ENCODE peak calls at places on chromosomes 5 and 9, in four cellular contexts. Z, E, Y and P are unnamed samples.

GRCh38 chr9:17005085-17005484 is 129.8 kb upstream of the CNTLN start:
- DNase-seq in Z (peak), E (peak), Y (no peak), P (no peak)

GRCh38 chr5:150077996-150078801 is 8.2 kb downstream of the CSF1R start:
- DNase-seq in Z (no peak), E (no peak), Y (no peak), P (no peak)

GRCh38 chr5:138936225-138936967 is 61.3 kb upstream of the LRRTM2 start:
- DNase-seq in Z (no peak), E (no peak), Y (no peak), P (no peak)

GRCh38 chr5:169944922-169945675 is 35.2 kb downstream of the INSYN2B start:
- DNase-seq in Z (no peak), E (no peak), Y (peak), P (no peak)

GRCh38 chr9:73162987-73163763 is 11.5 kb downstream of the ANXA1 start:
- DNase-seq in Z (no peak), E (no peak), Y (no peak), P (no peak)

GRCh38 chr9:19946446-19947109 is 157.7 kb upstream of the SLC24A2 start:
- DNase-seq in Z (peak), E (no peak), Y (no peak), P (no peak)

GRCh38 chr9:137564134-137564533 is 12.5 kb downstream of the MRPL41 start:
- DNase-seq in Z (no peak), E (no peak), Y (no peak), P (no peak)

GRCh38 chr9:108684288-108685025 is 171.3 kb downstream of the ACTL7B start:
- DNase-seq in Z (no peak), E (no peak), Y (no peak), P (no peak)

GRCh38 chr5:79069488-79070001 is at the start of the genes BHMT2 and DMGDH:
- DNase-seq in Z (no peak), E (peak), Y (no peak), P (no peak)

GRCh38 chr5:135222771-135223170 is 176.3 kb downstream of the MACROH2A1 start:
- DNase-seq in Z (no peak), E (no peak), Y (no peak), P (no peak)

GRCh38 chr9:131382850-131383729 is 10.8 kb upstream of the PRRC2B start:
- DNase-seq in Z (peak), E (peak), Y (no peak), P (peak)

GRCh38 chr5:5221731-5222130 is 81.6 kb downstream of the ADAMTS16 start:
- DNase-seq in Z (no peak), E (no peak), Y (no peak), P (no peak)

GRCh38 chr9:33750839-33751339 is 44.5 kb upstream of the PRSS3 start:
- DNase-seq in Z (no peak), E (no peak), Y (no peak), P (peak)

DNA sequence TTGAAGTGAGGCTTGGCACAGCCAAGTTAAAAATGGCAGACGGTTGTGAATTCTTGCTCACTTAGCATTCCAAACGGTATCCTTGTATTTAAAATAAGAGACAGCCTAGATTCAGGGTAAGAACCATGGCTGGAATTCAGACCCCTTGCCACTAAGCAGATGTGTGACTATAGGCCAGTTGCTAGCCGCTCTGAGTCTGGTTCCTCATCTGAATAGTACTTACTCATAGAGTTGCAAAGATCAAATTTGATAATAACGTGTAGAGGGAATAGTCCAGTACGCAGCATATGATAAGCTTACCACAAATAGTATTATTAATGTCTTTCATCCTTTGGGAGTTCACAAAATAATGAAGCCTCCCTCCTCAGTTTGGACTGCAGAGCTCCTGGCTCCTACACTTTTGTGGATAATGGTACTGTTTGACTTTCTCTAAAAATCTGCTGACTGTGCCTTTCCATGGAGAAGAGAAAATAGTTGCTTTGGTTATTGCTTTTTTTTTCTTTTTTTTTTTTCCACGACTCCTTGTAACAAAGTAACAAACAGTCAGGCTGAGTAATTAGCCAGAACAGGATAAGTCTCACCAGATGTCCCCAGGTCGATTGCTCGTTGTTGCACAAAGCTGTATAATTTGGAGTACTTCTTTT is 51.4 kb downstream of the FGF1 start:
- DNase-seq in Z (no peak), E (no peak), Y (no peak), P (no peak)
- TF ChIP-seq NR3C1 in Z (no peak), E (no peak), Y (no peak), P (no peak)

DNA sequence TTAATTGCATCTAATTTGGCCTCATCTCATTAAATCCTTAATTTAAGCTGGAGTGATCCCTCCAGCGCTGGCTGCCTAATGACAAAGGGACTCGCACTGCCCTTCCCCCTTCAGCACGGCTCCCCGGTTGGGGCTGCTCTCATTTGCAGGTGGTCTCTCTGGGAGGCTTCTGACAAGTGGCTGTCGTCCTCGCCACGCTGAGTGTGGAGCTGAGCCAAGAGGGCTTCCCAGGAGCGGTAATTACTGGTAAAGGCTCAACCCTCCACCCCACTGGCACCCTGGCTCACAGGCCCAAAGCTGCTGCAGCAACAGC is 107.8 kb upstream of the ALDH1B1 start:
- DNase-seq in Z (no peak), E (no peak), Y (no peak), P (peak)
- TF ChIP-seq NR3C1 in Z (no peak), E (no peak), Y (no peak), P (no peak)

GRCh38 chr9:112332272-112332671 is 1.1 kb downstream of the PTBP3 start:
- DNase-seq in Z (no peak), E (no peak), Y (no peak), P (no peak)

GRCh38 chr9:112333639-112334318 is 360 bp upstream of the PTBP3 start:
- DNase-seq in Z (peak), E (peak), Y (peak), P (peak)

GRCh38 chr9:112332674-112332976 is 794 bp downstream of the PTBP3 start:
- DNase-seq in Z (no peak), E (no peak), Y (no peak), P (no peak)

GRCh38 chr9:112334319-112334828 is 955 bp upstream of the PTBP3 start:
- DNase-seq in Z (peak), E (peak), Y (peak), P (no peak)

GRCh38 chr9:112332977-112333638 is at the start of gene PTBP3:
- DNase-seq in Z (peak), E (peak), Y (peak), P (peak)
- TF ChIP-seq NR3C1 in Z (no peak), E (no peak), Y (no peak), P (no peak)

DNA sequence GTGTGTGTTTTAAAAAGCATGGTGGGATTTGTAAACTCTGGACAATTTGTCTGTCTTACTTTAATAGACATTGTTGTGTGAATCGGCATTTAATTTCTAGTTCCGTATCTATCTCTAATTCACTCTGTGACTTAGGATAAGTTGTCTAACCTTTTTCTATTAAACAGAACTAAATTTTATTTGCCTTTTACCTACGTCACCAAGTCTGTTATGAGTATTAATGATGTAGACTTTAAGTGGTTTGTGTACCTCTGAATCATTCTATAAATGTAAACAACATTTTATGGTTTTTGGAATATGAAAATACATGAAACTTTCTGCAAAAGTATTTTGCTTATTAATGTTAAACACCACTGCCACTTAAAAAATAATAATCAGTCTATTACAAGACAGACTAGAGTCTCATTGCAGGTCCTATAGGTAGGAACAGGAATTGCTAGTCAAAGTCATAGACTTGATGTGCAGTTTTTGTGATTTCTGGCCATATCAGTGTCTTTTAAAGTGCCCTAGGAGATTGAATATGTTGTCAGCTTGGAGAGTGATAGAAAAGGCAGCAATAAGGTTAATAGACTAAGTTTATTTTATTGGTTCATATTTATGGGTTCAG is 5.6 kb downstream of the RBM27 start:
- DNase-seq in Z (no peak), E (no peak), Y (no peak), P (no peak)
- TF ChIP-seq NR3C1 in Z (no peak), E (no peak), Y (no peak), P (no peak)

DNA sequence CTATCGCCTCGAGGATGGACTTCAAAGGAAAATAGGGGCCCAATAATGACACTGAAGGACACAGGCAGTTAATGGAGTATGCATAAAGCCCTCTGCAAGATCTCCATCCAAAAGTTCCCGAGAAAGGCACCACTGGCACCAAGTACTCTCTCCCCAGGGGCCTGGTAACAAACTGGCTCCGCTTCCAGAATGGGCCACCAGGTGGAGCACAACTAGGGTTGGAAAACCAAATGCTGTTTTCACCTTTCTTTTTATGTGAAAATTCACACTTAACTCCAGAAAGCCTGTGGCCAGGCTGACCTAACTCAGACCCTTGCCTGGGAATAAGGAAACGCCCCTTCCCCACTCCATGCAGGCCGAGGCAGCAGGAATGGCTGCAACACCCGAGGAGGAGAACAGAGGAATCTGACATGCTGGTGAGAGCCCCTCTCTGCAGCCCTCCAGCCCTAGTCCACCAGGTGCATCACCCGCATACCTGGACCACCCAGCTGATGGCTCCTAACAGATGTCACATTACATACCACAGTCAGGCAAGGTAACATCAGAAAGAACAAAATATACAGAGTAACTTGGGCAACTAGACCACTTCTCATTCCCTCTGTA is 42.8 kb downstream of the CAMSAP1 start:
- DNase-seq in Z (peak), E (peak), Y (peak), P (peak)
- TF ChIP-seq NR3C1 in Z (no peak), E (no peak), Y (no peak), P (no peak)

DNA sequence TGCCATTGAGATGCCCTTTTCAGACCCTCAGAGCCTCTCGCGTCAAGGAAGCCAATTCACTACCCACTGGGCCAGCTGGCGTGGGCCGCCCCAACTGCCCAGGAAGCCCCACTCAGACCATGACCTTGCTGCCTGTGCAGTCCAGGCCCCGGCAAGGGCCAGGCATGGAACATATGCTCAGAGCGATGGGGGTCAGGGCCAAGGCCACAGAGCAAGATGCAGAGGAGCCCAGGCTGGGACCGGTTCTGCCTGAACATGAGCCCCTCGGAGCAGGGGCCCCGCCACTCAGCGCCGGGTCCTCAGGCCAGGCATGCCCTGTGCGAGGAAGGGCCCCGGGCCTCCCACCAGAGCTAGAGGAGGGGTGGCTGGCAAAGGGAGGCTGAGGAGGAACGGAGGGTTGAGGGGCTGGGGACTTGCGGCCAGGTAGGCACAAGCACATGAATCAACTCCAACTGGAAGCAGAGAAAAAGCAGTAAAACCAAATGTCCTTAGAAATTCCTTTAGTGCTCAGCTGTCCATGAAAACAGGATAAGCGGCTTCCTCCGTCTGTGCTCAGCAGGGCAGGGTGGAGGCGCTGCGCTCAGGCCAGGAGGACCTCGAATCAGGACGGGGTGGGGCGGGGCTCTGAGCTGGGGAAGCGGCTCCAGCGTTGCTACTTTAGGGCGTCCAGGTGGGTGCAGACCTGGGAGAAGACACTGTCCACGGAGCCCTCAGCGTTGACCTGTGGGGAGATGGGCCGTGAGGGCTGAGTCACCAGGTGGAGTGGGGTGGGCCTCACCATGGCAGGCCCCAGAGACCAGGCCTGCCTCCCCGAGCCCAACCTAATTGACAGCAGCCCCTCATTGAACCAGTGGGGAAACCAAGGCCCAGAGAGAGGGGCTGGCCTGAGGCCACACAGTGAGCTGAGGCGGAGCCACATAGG is 9.9 kb downstream of the AK1 start:
- DNase-seq in Z (no peak), E (no peak), Y (no peak), P (no peak)
- TF ChIP-seq NR3C1 in Z (no peak), E (no peak), Y (no peak), P (no peak)

DNA sequence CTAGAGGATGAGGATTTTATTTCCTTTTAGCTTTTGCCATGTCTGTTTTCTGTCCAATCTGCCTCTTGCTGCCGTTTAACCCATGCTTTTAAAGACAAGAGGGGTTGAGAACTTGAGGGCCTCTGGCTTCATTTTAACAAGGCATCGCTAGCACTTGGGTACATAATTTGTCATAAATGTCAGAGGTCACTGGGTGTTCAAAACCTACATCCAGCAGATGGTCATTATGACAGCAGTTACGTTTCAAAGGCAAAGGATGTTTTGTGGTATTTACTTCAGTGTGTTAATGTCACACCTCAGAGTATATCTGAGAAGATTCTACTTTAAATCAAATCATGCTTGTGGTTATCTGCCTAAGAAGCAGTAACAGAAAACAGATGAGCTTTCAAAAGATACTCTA is 918.3 kb downstream of the NR2F1-AS1 start:
- DNase-seq in Z (no peak), E (no peak), Y (no peak), P (no peak)
- TF ChIP-seq NR3C1 in Z (no peak), E (no peak), Y (no peak), P (no peak)

GRCh38 chr5:123001801-123002200 is 34.7 kb downstream of the PPIC start:
- DNase-seq in Z (no peak), E (no peak), Y (no peak), P (no peak)

GRCh38 chr5:123007771-123008170 is 28.8 kb downstream of the PPIC start:
- DNase-seq in Z (no peak), E (no peak), Y (no peak), P (no peak)

GRCh38 chr5:123012321-123012720 is 24.2 kb downstream of the PPIC start:
- DNase-seq in Z (no peak), E (no peak), Y (no peak), P (no peak)

DNA sequence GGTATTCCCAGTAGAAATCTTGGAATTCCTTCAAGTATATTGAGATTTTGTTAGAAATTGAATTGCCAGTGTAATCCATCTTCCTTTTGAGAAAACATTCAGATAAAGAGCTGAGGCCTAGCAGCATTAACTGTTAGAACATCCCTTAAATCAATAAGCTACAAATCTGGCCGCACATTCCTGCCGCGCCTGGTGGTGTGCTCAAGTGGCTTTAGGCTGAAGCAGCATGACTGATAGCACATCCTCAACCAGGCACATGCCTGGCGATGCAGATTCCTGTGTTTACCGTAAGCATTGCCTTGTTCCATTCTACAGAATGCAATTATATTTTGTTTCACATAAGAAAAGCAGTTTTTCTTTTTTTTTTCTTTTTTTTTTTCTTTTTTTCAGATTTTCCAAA is 29.2 kb downstream of the PPIC start:
- DNase-seq in Z (no peak), E (no peak), Y (no peak), P (no peak)
- TF ChIP-seq NR3C1 in Z (no peak), E (no peak), Y (no peak), P (no peak)

GRCh38 chr5:128111818-128112448 is 28.4 kb downstream of the SLC12A2 start:
- DNase-seq in Z (peak), E (no peak), Y (no peak), P (no peak)

GRCh38 chr5:128105203-128105602 is 21.6 kb downstream of the SLC12A2 start:
- DNase-seq in Z (no peak), E (no peak), Y (no peak), P (no peak)

GRCh38 chr5:128109766-128110165 is 26.2 kb downstream of the SLC12A2 start:
- DNase-seq in Z (no peak), E (no peak), Y (no peak), P (no peak)

GRCh38 chr5:128109138-128109537 is 25.6 kb downstream of the SLC12A2 start:
- DNase-seq in Z (no peak), E (no peak), Y (no peak), P (no peak)
- TF ChIP-seq NR3C1 in Z (no peak), E (no peak), Y (no peak), P (no peak)